ENCODE peak calls at places on chromosome 12, in four cellular contexts. One of them, this sample, is unnamed. For H3K4me1, the result is how much of the 10 kb centered on the place peaks cover.

GRCh38 chr12:126926023-126926600 is 1340.9 kb upstream of the TMEM132C start:
- DNase-seq in stomach: no peak
- DNase-seq in iPS DF 6.9: no peak
- DNase-seq in body of pancreas: no peak
- DNase-seq in this sample: no peak

GRCh38 chr12:83559650-83560049 is 872.9 kb downstream of the TMTC2 start:
- DNase-seq in body of pancreas: peak
- DNase-seq in stomach: no peak
- DNase-seq in iPS DF 6.9: no peak
- DNase-seq in this sample: no peak

GRCh38 chr12:53071591-53072551 is 7.3 kb downstream of the SPRYD3 start:
- DNase-seq in body of pancreas: peak
- DNase-seq in stomach: no peak
- DNase-seq in iPS DF 6.9: no peak
- DNase-seq in this sample: peak

GRCh38 chr12:47186246-47186645 is 106.5 kb upstream of the AMIGO2 start:
- DNase-seq in iPS DF 6.9: no peak
- DNase-seq in stomach: no peak
- DNase-seq in body of pancreas: no peak
- DNase-seq in this sample: no peak

GRCh38 chr12:18443768-18444437 is 182.6 kb downstream of the PIK3C2G start:
- DNase-seq in stomach: no peak
- DNase-seq in body of pancreas: peak
- DNase-seq in iPS DF 6.9: no peak
- DNase-seq in this sample: no peak

GRCh38 chr12:10113085-10113484 is 14.3 kb upstream of the CLEC1A start:
- DNase-seq in stomach: no peak
- DNase-seq in iPS DF 6.9: no peak
- DNase-seq in body of pancreas: no peak
- DNase-seq in this sample: no peak

GRCh38 chr12:1189163-1189562 is 198.1 kb downstream of the ERC1 start:
- DNase-seq in body of pancreas: no peak
- DNase-seq in iPS DF 6.9: no peak
- DNase-seq in stomach: no peak
- DNase-seq in this sample: no peak

GRCh38 chr12:12673296-12673695 is 22.7 kb downstream of the GPR19 start:
- DNase-seq in stomach: no peak
- DNase-seq in iPS DF 6.9: no peak
- DNase-seq in body of pancreas: no peak
- DNase-seq in this sample: no peak

GRCh38 chr12:80404629-80405028 is 39.4 kb upstream of the PTPRQ start:
- DNase-seq in body of pancreas: no peak
- DNase-seq in iPS DF 6.9: no peak
- DNase-seq in stomach: no peak
- DNase-seq in this sample: no peak
- H3K4me1 ChIP-seq in body of pancreas: under half
- H3K4me1 ChIP-seq in iPS DF 6.9: under half
- H3K4me1 ChIP-seq in stomach: under half
- H3K4me1 ChIP-seq in this sample: under half

GRCh38 chr12:45305904-45306303 is 90.0 kb downstream of the ANO6 start:
- DNase-seq in stomach: no peak
- DNase-seq in iPS DF 6.9: no peak
- DNase-seq in body of pancreas: no peak
- DNase-seq in this sample: no peak

GRCh38 chr12:45304514-45305178 is 88.8 kb downstream of the ANO6 start:
- DNase-seq in body of pancreas: no peak
- DNase-seq in stomach: no peak
- DNase-seq in iPS DF 6.9: no peak
- DNase-seq in this sample: no peak

GRCh38 chr12:45299132-45299692 is 83.3 kb downstream of the ANO6 start:
- DNase-seq in stomach: no peak
- DNase-seq in iPS DF 6.9: no peak
- DNase-seq in body of pancreas: no peak
- DNase-seq in this sample: no peak

GRCh38 chr12:45302621-45303020 is 86.7 kb downstream of the ANO6 start:
- DNase-seq in stomach: no peak
- DNase-seq in iPS DF 6.9: no peak
- DNase-seq in body of pancreas: no peak
- DNase-seq in this sample: no peak

DNA sequence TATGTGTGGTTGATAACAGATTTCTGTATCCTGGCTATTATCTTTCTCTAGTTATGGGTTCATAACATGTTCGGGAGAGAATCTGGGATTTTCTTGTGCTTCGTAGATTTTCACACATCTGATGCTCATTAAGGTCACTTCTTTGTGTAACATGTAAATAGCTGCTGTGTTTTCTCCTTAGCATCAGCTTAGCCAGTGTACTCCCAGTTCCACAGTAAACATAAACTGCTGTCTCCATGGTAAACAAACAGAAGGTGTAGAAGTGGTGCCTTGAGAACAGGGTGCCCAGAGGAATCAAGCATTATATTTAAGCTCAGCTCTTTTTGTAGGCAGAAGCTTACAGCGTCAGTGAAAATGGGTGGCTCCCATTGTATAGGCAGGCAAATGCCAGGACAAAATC is 88.1 kb downstream of the ANO6 start:
- DNase-seq in stomach: no peak
- DNase-seq in body of pancreas: no peak
- DNase-seq in iPS DF 6.9: no peak
- DNase-seq in this sample: no peak
- H3K27ac ChIP-seq in stomach: peak
- H3K27ac ChIP-seq in body of pancreas: peak
- H3K27ac ChIP-seq in iPS DF 6.9: no peak
- H3K27ac ChIP-seq in this sample: no peak

GRCh38 chr12:123982269-123982668 is 9.3 kb downstream of the ZNF664 start:
- DNase-seq in iPS DF 6.9: no peak
- DNase-seq in body of pancreas: peak
- DNase-seq in stomach: no peak
- DNase-seq in this sample: no peak

GRCh38 chr12:123987022-123987421 is 14.0 kb downstream of the ZNF664 start:
- DNase-seq in iPS DF 6.9: no peak
- DNase-seq in body of pancreas: no peak
- DNase-seq in stomach: no peak
- DNase-seq in this sample: no peak

GRCh38 chr12:123986374-123986920 is 13.4 kb downstream of the ZNF664 start:
- DNase-seq in iPS DF 6.9: no peak
- DNase-seq in body of pancreas: no peak
- DNase-seq in stomach: no peak
- DNase-seq in this sample: no peak

GRCh38 chr12:123984903-123985302 is 11.9 kb downstream of the ZNF664 start:
- DNase-seq in stomach: no peak
- DNase-seq in iPS DF 6.9: no peak
- DNase-seq in body of pancreas: no peak
- DNase-seq in this sample: no peak

GRCh38 chr12:123983822-123984485 is 10.9 kb downstream of the ZNF664 start:
- DNase-seq in iPS DF 6.9: no peak
- DNase-seq in body of pancreas: peak
- DNase-seq in stomach: peak
- DNase-seq in this sample: peak
- H3K4me1 ChIP-seq in iPS DF 6.9: under half
- H3K4me1 ChIP-seq in body of pancreas: under half
- H3K4me1 ChIP-seq in stomach: under half
- H3K4me1 ChIP-seq in this sample: under half

DNA sequence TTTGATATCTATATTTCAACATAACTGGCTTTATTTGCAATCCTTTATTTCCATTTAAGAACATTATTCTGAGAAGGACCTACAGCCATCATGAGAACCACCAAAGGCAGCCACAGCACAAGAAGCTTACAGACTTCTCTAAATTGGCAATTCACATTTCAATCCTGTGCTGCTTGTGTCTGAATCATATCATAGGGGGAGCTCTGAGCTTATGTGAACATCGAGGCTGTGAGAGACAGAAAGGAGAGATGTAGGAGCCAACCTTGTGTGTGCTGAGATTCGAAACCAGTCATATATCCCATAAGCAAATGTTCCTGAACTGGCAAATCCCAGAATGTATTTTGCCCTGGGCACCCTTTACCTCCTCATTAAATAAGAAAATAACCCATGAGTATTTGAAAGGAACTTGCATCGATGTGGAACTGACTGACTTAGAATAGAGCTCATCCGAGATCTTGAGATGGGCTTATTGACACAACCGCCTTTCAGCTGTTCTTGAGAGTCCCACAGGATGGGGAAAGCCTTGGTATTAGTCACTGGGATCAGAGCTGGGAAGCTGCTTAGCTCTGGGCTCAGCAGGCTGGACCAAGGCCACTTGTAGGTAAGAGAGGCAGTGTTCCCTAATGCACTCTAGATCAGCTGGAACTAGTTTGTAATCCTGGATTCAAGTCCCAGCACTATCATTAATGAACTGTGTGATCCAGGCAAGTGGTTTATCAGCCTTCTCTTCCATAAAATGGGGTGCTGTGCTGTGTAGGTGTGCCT is 329.8 kb downstream of the CACNA1C start:
- DNase-seq in body of pancreas: no peak
- DNase-seq in stomach: no peak
- DNase-seq in iPS DF 6.9: no peak
- DNase-seq in this sample: no peak
- H3K27ac ChIP-seq in body of pancreas: no peak
- H3K27ac ChIP-seq in stomach: peak
- H3K27ac ChIP-seq in iPS DF 6.9: no peak
- H3K27ac ChIP-seq in this sample: peak

DNA sequence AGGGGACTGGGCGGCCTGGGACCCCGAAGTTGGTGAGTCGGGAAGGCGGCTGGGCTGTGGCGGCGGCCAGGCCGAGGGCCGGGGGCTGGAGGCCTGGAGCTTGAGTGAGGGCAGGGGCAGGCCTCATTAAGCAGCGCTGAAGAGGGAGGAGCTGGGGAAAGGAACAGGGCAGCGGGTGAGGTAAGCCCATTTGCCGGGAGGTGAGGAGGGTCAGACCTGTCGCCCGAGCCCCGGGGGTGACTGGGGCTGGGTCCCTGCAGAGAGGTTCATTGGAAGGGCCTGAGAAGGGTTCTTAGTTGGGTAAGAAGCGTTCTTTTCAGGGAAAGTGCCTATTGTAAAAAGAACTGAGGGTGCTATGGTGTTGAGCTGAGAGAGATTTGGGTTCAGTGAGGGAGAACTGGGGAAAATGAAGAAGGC is 438 bp downstream of the RAB5B start:
- DNase-seq in stomach: peak
- DNase-seq in body of pancreas: peak
- DNase-seq in iPS DF 6.9: no peak
- DNase-seq in this sample: peak
- H3K4me1 ChIP-seq in stomach: half or more
- H3K4me1 ChIP-seq in body of pancreas: under half
- H3K4me1 ChIP-seq in iPS DF 6.9: under half
- H3K4me1 ChIP-seq in this sample: under half

GRCh38 chr12:109056891-109057290 is 4.5 kb downstream of the USP30 start:
- DNase-seq in iPS DF 6.9: no peak
- DNase-seq in body of pancreas: no peak
- DNase-seq in stomach: no peak
- DNase-seq in this sample: no peak

GRCh38 chr12:109054520-109054919 is 2.1 kb downstream of the USP30 start:
- DNase-seq in stomach: no peak
- DNase-seq in iPS DF 6.9: no peak
- DNase-seq in body of pancreas: no peak
- DNase-seq in this sample: no peak

GRCh38 chr12:109053382-109054123 is 1.2 kb downstream of the USP30 start:
- DNase-seq in body of pancreas: no peak
- DNase-seq in stomach: no peak
- DNase-seq in iPS DF 6.9: no peak
- DNase-seq in this sample: no peak

GRCh38 chr12:109052097-109052414 is 320 bp upstream of the USP30 start:
- DNase-seq in iPS DF 6.9: no peak
- DNase-seq in body of pancreas: no peak
- DNase-seq in stomach: no peak
- DNase-seq in this sample: no peak

GRCh38 chr12:109052415-109053323 is at the start of gene USP30:
- DNase-seq in iPS DF 6.9: peak
- DNase-seq in stomach: peak
- DNase-seq in body of pancreas: peak
- DNase-seq in this sample: peak
- H3K27ac ChIP-seq in iPS DF 6.9: no peak
- H3K27ac ChIP-seq in stomach: peak
- H3K27ac ChIP-seq in body of pancreas: peak
- H3K27ac ChIP-seq in this sample: peak